ENCODE peak calls at places on chromosomes 11 and 22, in five cellular contexts. X is heart left ventricle, E is left ventricle myocardium inferior, G is BJ, U is kidney epithelial cell. T is an unnamed sample.

GRCh38 chr11:74453373-74453975 is 13.9 kb downstream of the KCNE3 start:
- DNase-seq in X (peak; percentile 64), E (peak; percentile 57), G (no peak), U (no peak), T (no peak)

GRCh38 chr11:60607483-60607882 is 91.9 kb upstream of the MS4A8 start:
- DNase-seq in X (no peak), E (no peak), G (no peak), U (no peak), T (no peak)

GRCh38 chr11:111327908-111328624 is 29.7 kb downstream of the POU2AF3 start:
- DNase-seq in X (peak; percentile 25), E (peak; percentile 38), G (no peak), U (no peak), T (no peak)

GRCh38 chr11:26741036-26741435 is 19.2 kb upstream of the SLC5A12 start:
- DNase-seq in X (no peak), E (no peak), G (no peak), U (no peak), T (peak; percentile 57)

GRCh38 chr11:64299847-64300648 is at the start of gene CATSPERZ:
- DNase-seq in X (no peak), E (no peak), G (no peak), U (no peak), T (no peak)

GRCh38 chr22:49299821-49300231 is 527.8 kb downstream of the BRD1 start:
- DNase-seq in X (peak; percentile 10), E (no peak), G (no peak), U (no peak), T (no peak)

GRCh38 chr11:70105755-70106571 is 27.8 kb downstream of the ANO1 start:
- DNase-seq in X (no peak), E (no peak), G (no peak), U (no peak), T (no peak)

GRCh38 chr11:117220999-117221774 is 10.7 kb downstream of the PCSK7 start:
- DNase-seq in X (peak; percentile 57), E (no peak), G (no peak), U (no peak), T (no peak)

GRCh38 chr11:121572581-121573059 is 119.9 kb upstream of the SORL1-AS1 start:
- DNase-seq in X (no peak), E (no peak), G (no peak), U (no peak), T (no peak)

GRCh38 chr11:88799749-88800500 is 265.9 kb downstream of the GRM5 start:
- DNase-seq in X (no peak), E (no peak), G (no peak), U (no peak), T (no peak)

GRCh38 chr22:35380537-35381423 is at the start of gene HMOX1:
- DNase-seq in X (peak; percentile 91), E (peak; percentile 92), G (peak; percentile 55), U (no peak), T (peak; percentile 20)

GRCh38 chr11:60265373-60266214 is 14.9 kb upstream of the MS4A4A start:
- DNase-seq in X (no peak), E (no peak), G (no peak), U (no peak), T (peak; percentile 2)

GRCh38 chr11:14380947-14381555 is 22.1 kb upstream of the RRAS2 start:
- DNase-seq in X (peak; percentile 77), E (peak; percentile 84), G (no peak), U (no peak), T (no peak)

GRCh38 chr11:126834149-126834548 is 166.4 kb downstream of the KIRREL3 start:
- DNase-seq in X (no peak), E (no peak), G (peak; percentile 88), U (peak; percentile 68), T (peak; percentile 56)

GRCh38 chr11:2365571-2366210 is 11.4 kb upstream of the CD81 start:
- DNase-seq in X (no peak), E (no peak), G (no peak), U (no peak), T (no peak)
- TF ChIP-seq CTCF in X (no peak), E (no peak), G (no peak), U (no peak), T (no peak)

DNA sequence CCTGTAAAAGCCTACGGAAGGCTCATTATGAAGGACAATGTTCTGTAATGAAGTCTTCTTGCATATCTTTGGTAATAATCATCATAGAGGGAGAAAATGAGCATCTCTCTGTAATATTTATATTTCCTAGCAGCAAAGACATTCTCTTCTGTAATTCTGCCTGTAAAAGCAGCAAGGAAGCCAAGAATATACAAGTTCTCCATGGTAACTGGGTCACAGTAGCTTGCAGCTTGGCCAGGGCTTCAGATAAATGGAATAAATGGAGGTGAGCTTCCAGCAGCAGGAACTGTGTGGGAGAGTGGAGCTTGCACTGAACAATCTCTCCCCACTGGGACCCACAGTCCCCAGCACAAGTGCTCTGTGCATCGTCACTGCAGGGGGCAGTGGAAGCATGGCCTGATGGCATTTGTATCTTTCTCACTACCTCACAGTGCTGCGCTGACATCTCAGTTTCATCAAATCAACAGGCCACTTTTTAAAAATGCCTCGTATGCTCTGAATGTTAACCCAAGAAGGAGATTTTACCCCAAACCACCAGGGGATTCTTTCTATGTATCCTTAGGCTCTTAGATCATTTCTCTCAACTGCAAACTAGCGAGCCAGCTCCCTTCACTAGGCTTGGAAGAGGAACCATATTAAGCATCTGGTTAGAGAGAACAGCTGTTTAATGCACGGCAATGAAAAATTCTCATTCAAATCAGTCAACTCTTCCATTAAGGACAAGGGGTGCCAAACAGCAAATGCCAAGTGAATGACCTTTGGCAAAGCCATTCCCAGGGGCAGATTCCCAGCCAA is 1059.7 kb downstream of the OPCML start:
- DNase-seq in X (peak; percentile 23), E (no peak), G (no peak), U (no peak), T (no peak)
- H3K4me3 ChIP-seq in X (no peak overlapping the region), E (no peak overlapping the region), G (no peak overlapping the region), U (no peak overlapping the region), T (no peak overlapping the region)

GRCh38 chr11:78787696-78788095 is 213.0 kb upstream of the NARS2 start:
- DNase-seq in X (no peak), E (no peak), G (no peak), U (no peak), T (no peak)
- TF ChIP-seq CTCF in X (no peak), E (no peak), G (no peak), U (no peak), T (no peak)

DNA sequence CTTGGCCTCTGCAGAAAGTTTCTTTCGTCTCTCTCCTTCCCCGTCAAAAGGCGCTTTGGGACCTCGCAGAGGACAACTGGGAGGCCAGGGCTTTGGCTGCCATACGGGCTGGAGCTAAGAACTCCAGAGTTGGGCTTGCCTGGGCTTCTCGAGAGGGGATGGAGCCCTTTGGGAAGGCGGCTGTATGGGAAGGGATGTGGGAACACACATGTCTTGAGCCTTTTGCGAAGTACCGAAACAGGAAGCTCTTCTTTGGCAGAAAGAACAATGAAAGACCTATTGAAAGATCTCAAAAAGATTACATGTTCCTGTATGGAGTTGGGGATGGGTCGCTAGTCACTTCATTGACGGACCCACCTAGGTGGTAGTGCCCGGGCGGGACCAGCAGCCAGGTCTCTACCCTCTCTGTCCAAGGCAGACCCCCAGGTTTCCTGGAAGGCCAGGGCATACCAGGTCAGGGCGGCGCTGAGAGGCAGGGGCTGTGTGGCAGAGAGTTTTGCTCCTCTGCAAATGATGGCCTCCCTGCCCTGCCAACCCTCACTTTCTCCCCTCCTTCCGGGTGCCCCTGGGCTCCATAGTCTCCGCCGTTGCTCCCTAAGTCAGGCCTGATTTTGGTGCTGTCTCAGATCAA is 993 bp downstream of the ST14 start:
- DNase-seq in X (no peak), E (no peak), G (no peak), U (no peak), T (no peak)
- H3K4me3 ChIP-seq in X (peak overlapping the region; percentile 44), E (peak overlapping the region; percentile 57), G (no peak overlapping the region), U (peak overlapping the region; percentile 41), T (no peak overlapping the region)

GRCh38 chr11:115007851-115008250 is 329.5 kb downstream of the NXPE2 start:
- DNase-seq in X (no peak), E (no peak), G (no peak), U (no peak), T (no peak)

GRCh38 chr11:115005663-115006062 is 327.3 kb downstream of the NXPE2 start:
- DNase-seq in X (no peak), E (no peak), G (no peak), U (no peak), T (no peak)

DNA sequence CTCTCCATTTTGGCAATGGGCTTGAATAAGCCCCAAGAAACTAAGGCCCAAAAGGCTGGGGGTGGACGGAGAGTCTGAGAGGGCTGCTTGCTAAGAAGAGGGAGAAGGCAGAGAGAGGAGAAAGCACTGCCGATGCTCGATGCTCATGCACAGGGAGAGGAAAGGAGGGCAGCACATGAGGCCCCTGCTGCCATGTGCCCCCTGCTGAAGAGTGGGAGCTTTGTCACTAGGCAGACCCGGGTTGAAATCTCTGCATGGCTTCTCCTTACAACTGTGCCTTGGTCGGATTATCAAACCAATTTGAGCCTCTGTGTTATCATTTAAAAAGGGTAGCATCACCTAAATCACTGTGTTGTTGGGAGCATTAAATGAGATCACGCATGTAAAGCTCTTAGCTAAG is 330.4 kb downstream of the NXPE2 start:
- DNase-seq in X (no peak), E (no peak), G (no peak), U (no peak), T (no peak)
- TF ChIP-seq CTCF in X (no peak), E (no peak), G (no peak), U (no peak), T (no peak)

DNA sequence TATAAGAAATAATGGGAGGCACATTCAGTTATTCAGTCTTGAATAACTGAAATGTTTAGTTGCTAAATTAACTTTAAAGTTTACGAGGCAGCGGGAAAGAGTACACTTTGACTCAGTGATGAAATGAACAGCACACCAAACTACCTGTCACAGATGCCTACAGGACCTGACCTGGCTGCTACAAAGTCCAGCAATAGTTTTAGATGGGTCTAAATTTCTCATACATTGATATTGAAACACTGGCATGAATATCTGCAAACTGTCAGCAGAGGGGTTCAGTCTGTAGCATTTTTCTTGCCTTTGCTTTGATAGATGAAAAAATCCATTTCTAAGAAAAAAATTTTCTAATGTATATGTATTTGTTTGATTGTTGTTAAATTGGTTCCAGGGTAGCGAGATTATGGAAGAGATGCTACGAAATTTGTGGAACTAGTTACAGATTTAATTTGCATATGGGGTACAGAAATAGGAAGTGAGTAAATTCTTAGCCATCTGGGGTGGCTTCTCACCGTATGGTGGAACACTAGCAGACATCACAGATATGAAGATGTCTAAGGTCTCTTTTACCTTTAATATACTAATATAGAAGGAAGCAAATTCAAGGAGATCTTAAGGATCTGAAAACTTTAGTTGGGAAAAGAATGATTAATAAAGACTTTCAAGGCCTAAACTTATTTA is 20.8 kb upstream of the GAB2 start:
- DNase-seq in X (no peak), E (no peak), G (no peak), U (no peak), T (no peak)
- H3K4me3 ChIP-seq in X (no peak overlapping the region), E (no peak overlapping the region), G (no peak overlapping the region), U (no peak overlapping the region), T (no peak overlapping the region)

DNA sequence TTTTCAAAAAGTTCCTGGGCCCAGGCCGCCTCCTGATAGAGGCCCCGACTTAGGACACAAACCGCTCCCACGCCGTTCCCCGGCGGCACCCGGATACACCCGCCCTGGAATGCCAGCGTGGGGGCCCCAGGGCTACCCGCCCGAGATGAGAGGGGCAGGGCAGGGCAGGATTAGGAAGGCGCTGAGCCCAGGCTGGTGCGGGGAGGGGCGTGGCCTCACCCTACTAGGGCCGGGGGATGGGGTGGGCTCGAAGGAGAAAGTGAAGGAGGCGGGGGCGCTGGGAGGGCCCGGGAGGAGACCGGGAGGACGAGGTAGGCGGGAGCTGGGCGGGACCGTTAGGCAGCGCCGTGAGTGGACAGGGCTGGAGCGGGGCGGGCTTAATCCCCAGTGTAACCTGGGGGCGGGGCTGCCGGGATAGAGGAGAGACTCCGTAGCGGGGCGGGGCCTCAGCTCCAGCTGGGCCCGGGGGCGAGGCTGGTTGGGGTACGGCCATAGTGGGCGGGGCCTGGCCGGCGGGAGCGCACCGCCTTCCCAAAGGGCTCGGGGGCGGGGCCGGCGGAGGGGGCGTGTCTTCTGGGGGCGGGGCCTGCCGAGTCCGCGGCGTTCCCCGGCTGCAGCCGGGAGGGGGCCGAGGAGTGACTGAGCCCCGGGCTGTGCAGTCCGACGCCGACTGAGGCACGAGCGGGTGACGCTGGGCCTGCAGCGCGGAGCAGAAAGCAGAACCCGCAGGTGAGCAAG is at the start of gene CD82:
- DNase-seq in X (peak; percentile 100), E (peak; percentile 100), G (peak; percentile 86), U (peak; percentile 85), T (peak; percentile 81)
- TF ChIP-seq CTCF in X (peak; percentile 42), E (peak; percentile 54), G (peak; percentile 39), U (no peak), T (no peak)